ENCODE peak calls at places on chromosomes 1 and 21, in six cellular contexts. W is HuH-7, F is foreskin fibroblast, H is SK-N-SH, Z is NCI-H774, C is psoas muscle. B is an unnamed sample.

GRCh38 chr1:167548059-167548932 is 5.3 kb downstream of the CREG1 start:
- DNase-seq in F (peak), C (no peak), Z (no peak), W (no peak), H (no peak), B (no peak)

GRCh38 chr21:43909736-43910455 is 44.9 kb downstream of the AGPAT3 start:
- DNase-seq in Z (no peak), H (no peak), W (no peak), C (no peak), F (no peak), B (peak)

GRCh38 chr21:25639167-25639921 is at the start of gene JAM2:
- DNase-seq in F (peak), H (peak), C (peak), W (peak), Z (no peak), B (peak)

GRCh38 chr1:7534061-7534825 is 236.9 kb upstream of the VAMP3 start:
- DNase-seq in C (peak), H (peak), W (no peak), F (no peak), Z (no peak), B (peak)

GRCh38 chr1:109770331-109771095 is 6.8 kb upstream of the EPS8L3 start:
- DNase-seq in W (no peak), F (no peak), H (no peak), C (peak), Z (no peak), B (peak)

GRCh38 chr1:185463011-185463410 is 146.0 kb upstream of the IVNS1ABP start:
- DNase-seq in C (no peak), H (no peak), W (no peak), F (peak), Z (no peak), B (no peak)

GRCh38 chr1:46202975-46203737 is at the start of gene LURAP1:
- DNase-seq in Z (no peak), C (peak), F (peak), W (no peak), H (peak), B (peak)

GRCh38 chr1:145858238-145858936 is 494 bp downstream of the PIAS3 start:
- DNase-seq in F (peak), H (peak), Z (no peak), C (no peak), W (peak), B (peak)

GRCh38 chr1:117572546-117572945 is 33.3 kb upstream of the TENT5C start:
- DNase-seq in C (no peak), H (no peak), Z (no peak), W (no peak), F (no peak), B (no peak)

GRCh38 chr1:196455697-196456096 is 152.5 kb downstream of the KCNT2 start:
- DNase-seq in H (no peak), C (no peak), F (no peak), Z (no peak), W (no peak), B (no peak)

GRCh38 chr21:27292229-27292628 is 325.3 kb upstream of the ADAMTS5 start:
- DNase-seq in F (no peak), C (no peak), Z (no peak), H (no peak), W (no peak), B (no peak)

GRCh38 chr1:42173155-42173933 is 8.8 kb upstream of the GUCA2A start:
- DNase-seq in Z (peak), C (peak), W (peak), F (peak), H (peak), B (peak)

GRCh38 chr1:216847385-216848036 is 124.3 kb upstream of the ESRRG start:
- DNase-seq in C (no peak), W (no peak), Z (no peak), H (peak), F (peak), B (no peak)

GRCh38 chr1:119711804-119712341 is at the start of gene PHGDH:
- DNase-seq in F (peak), C (peak), Z (peak), W (peak), H (peak), B (peak)

GRCh38 chr1:39378377-39378776 is 113.1 kb upstream of the BMP8A start:
- DNase-seq in H (no peak), W (peak), F (peak), C (no peak), Z (no peak), B (no peak)

GRCh38 chr1:57279909-57280666 is 143.8 kb downstream of the DAB1 start:
- DNase-seq in H (no peak), Z (no peak), C (no peak), W (peak), F (no peak), B (no peak)

GRCh38 chr1:83998599-83999315 is at the start of gene TTLL7:
- DNase-seq in H (peak), C (peak), F (peak), W (peak), Z (peak), B (peak)

GRCh38 chr1:18642278-18643095 is 11.8 kb downstream of the PAX7 start:
- DNase-seq in Z (no peak), F (no peak), H (no peak), W (no peak), C (no peak), B (no peak)

B was measured in aorta.